ENCODE peak calls at places on chromosomes 2 and 18, in eight cellular contexts. S is activated effector memory CD4-positive, alpha-beta T cell treated with Interleukin-2 at 50 U/mL for 16 hours; H is foreskin keratinocyte; T is psoas muscle; A is left cardiac atrium; P is GM19239; L is GM18507; X is PC-3. B is an unnamed sample.

GRCh38 chr2:199973703-199974102 is 18.3 kb downstream of the MAIP1 start:
- DNase-seq in X (peak; percentile 50), L (no peak), P (no peak), A (no peak), S (no peak), H (peak; percentile 28), T (no peak), B (no peak)

GRCh38 chr2:60958800-60959199 is 58.7 kb upstream of the PEX13 start:
- DNase-seq in A (no peak), L (no peak), P (no peak), S (no peak), H (peak; percentile 99), X (peak; percentile 78), T (no peak), B (no peak)

GRCh38 chr2:64700133-64700809 is 46.6 kb upstream of the SERTAD2 start:
- DNase-seq in L (peak; percentile 18), P (no peak), H (peak; percentile 39), T (no peak), S (no peak), X (peak; percentile 56), A (no peak), B (no peak)

GRCh38 chr2:9156483-9156882 is 50.1 kb upstream of the ASAP2 start:
- DNase-seq in S (no peak), H (no peak), P (no peak), A (no peak), X (no peak), L (no peak), T (no peak), B (no peak)

GRCh38 chr2:63856302-63856600 is 14.6 kb downstream of the UGP2 start:
- DNase-seq in X (no peak), H (no peak), T (no peak), S (peak; percentile 50), P (no peak), L (no peak), A (no peak), B (peak; percentile 79)

GRCh38 chr18:22417496-22418188 is at the start of gene CTAGE1:
- DNase-seq in X (no peak), A (no peak), L (no peak), H (peak; percentile 7), S (no peak), P (no peak), T (no peak), B (no peak)

GRCh38 chr2:194567661-194568017 is 1089.4 kb upstream of the SLC39A10 start:
- DNase-seq in L (no peak), H (no peak), A (no peak), X (no peak), P (no peak), T (no peak), S (no peak), B (no peak)

GRCh38 chr2:231187736-231188505 is 10.5 kb upstream of the ARMC9 start:
- DNase-seq in P (no peak), S (no peak), X (no peak), H (no peak), A (peak; percentile 89), L (no peak), T (peak; percentile 75), B (no peak)

GRCh38 chr2:37797081-37797480 is 125.6 kb upstream of the CDC42EP3 start:
- DNase-seq in T (no peak), H (peak; percentile 52), X (no peak), L (no peak), S (no peak), A (no peak), P (no peak), B (no peak)

GRCh38 chr2:126657636-126658315 is 1.8 kb downstream of the GYPC start:
- DNase-seq in L (peak; percentile 50), H (no peak), S (peak; percentile 72), X (peak; percentile 52), P (peak; percentile 60), A (peak; percentile 89), T (peak; percentile 89), B (peak; percentile 90)

GRCh38 chr2:14255135-14255820 is 377.2 kb upstream of the LRATD1 start:
- DNase-seq in A (no peak), T (no peak), L (no peak), P (no peak), H (no peak), X (no peak), S (no peak), B (no peak)

GRCh38 chr2:10004836-10005235 is 38.5 kb upstream of the KLF11 start:
- DNase-seq in A (no peak), S (no peak), L (no peak), H (no peak), T (no peak), P (no peak), X (no peak), B (no peak)

GRCh38 chr2:175220075-175220474 is 38.6 kb upstream of the ATP5MC3 start:
- DNase-seq in A (no peak), L (no peak), S (no peak), H (no peak), P (no peak), X (no peak), T (no peak), B (no peak)

GRCh38 chr2:182280128-182280527 is 146.7 kb downstream of the PDE1A start:
- DNase-seq in A (no peak), S (no peak), T (no peak), L (no peak), X (no peak), H (no peak), P (no peak), B (no peak)

GRCh38 chr2:94870392-94871225 is 621 bp upstream of the TEKT4 start:
- DNase-seq in A (peak; percentile 10), X (peak; percentile 32), P (no peak), S (no peak), H (no peak), L (no peak), T (no peak), B (peak; percentile 46)

GRCh38 chr2:239275871-239276812 is 124.7 kb downstream of the HDAC4 start:
- DNase-seq in A (peak; percentile 84), S (no peak), X (no peak), H (no peak), P (no peak), T (peak; percentile 87), L (no peak), B (no peak)

GRCh38 chr2:76953733-76954347 is 568.3 kb downstream of the LRRTM4 start:
- DNase-seq in X (peak; percentile 61), L (no peak), T (no peak), P (no peak), A (no peak), H (peak; percentile 45), S (no peak), B (no peak)

GRCh38 chr2:240465765-240466578 is 30.5 kb downstream of the GPC1 start:
- DNase-seq in T (no peak), L (no peak), X (no peak), H (no peak), A (peak; percentile 14), P (no peak), S (no peak), B (peak; percentile 6)

GRCh38 chr18:39599251-39599650 is 2033.7 kb upstream of the CELF4 start:
- DNase-seq in H (peak; percentile 32), X (peak; percentile 47), L (no peak), S (no peak), T (no peak), P (no peak), A (no peak), B (no peak)